ENCODE peak calls at places on chromosomes 4 and X, in four cellular contexts. E is GM06990, N is HEK293T, Z is germinal center. J is an unnamed sample.

GRCh38 chr4:5647351-5647750 is 61.0 kb downstream of the EVC2 start:
- DNase-seq in E (no peak), N (no peak), Z (no peak), J (no peak)

GRCh38 chr4:165398570-165398969 is 19.8 kb downstream of the CPE start:
- DNase-seq in E (no peak), N (peak), Z (peak), J (peak)

GRCh38 chr4:164571593-164572385 is 182.1 kb upstream of the SMIM31 start:
- DNase-seq in N (no peak), Z (no peak), E (no peak), J (no peak)

GRCh38 chr4:159723341-159724048 is 620.6 kb downstream of the RAPGEF2 start:
- DNase-seq in N (no peak), E (no peak), Z (no peak), J (no peak)

GRCh38 chr4:53706422-53707032 is 115.2 kb upstream of the LNX1 start:
- DNase-seq in N (peak), Z (peak), E (peak), J (peak)

GRCh38 chrX:75655627-75656026 is 129.4 kb downstream of the MAGEE2 start:
- DNase-seq in E (no peak), N (no peak), Z (no peak), J (no peak)

GRCh38 chr4:109915385-109916002 is 2.8 kb downstream of the EGF start:
- DNase-seq in E (no peak), Z (no peak), N (no peak), J (no peak)

GRCh38 chr4:185779520-185779919 is 32.5 kb downstream of the SORBS2 start:
- DNase-seq in N (no peak), E (no peak), Z (no peak), J (no peak)

GRCh38 chr4:87849612-87850011 is 16.8 kb downstream of the MEPE start:
- DNase-seq in N (no peak), E (no peak), Z (no peak), J (no peak)

GRCh38 chrX:47060708-47061107 is 17.5 kb upstream of the RGN start:
- DNase-seq in Z (no peak), N (no peak), E (no peak), J (no peak)

J was measured in A549.